ENCODE peak calls at places on chromosomes 7 and 10, in eight cellular contexts. O is nephron progenitor cell, W is right lobe of liver, X is foreskin keratinocyte, Q is IMR-90, U is cardiac fibroblast, E is AG10803, Z is HepG2. F is an unnamed sample.

GRCh38 chr7:106392144-106392543 is 107.4 kb upstream of the NAMPT start:
- DNase-seq in U (no peak), Q (no peak), X (no peak), Z (no peak), W (no peak), O (no peak), E (no peak), F (no peak)

GRCh38 chr7:100389437-100390088 is 16.3 kb downstream of the PILRA start:
- DNase-seq in Z (no peak), W (no peak), E (no peak), O (no peak), U (no peak), X (no peak), Q (no peak), F (no peak)

GRCh38 chr10:125023862-125024495 is 82.1 kb downstream of the ZRANB1 start:
- DNase-seq in Z (no peak), U (no peak), Q (no peak), E (peak; percentile 58), O (no peak), W (peak; percentile 75), X (no peak), F (no peak)

GRCh38 chr7:936131-937054 is 18.1 kb downstream of the ADAP1 start:
- DNase-seq in E (no peak), Q (peak; percentile 28), U (peak; percentile 76), Z (no peak), X (peak; percentile 56), W (no peak), O (no peak), F (peak; percentile 31)

GRCh38 chr10:66218981-66219587 is 706.8 kb upstream of the LRRTM3 start:
- DNase-seq in Z (no peak), U (peak; percentile 3), X (no peak), W (no peak), Q (no peak), O (no peak), E (no peak), F (peak; percentile 56)

GRCh38 chr10:21572578-21572977 is 38.5 kb downstream of the MLLT10 start:
- DNase-seq in Q (peak; percentile 72), W (no peak), X (no peak), U (peak; percentile 73), E (peak; percentile 67), O (no peak), Z (no peak), F (no peak)

GRCh38 chr10:77240042-77240619 is 397.5 kb downstream of the KCNMA1 start:
- DNase-seq in U (no peak), Q (peak; percentile 70), E (no peak), W (no peak), X (no peak), Z (no peak), O (no peak), F (peak; percentile 88)

GRCh38 chr10:70461397-70462348 is 16.9 kb upstream of the PALD1 start:
- DNase-seq in Q (peak; percentile 50), W (peak; percentile 61), O (peak; percentile 58), E (peak; percentile 46), Z (peak; percentile 37), U (peak; percentile 63), X (no peak), F (peak; percentile 89)

GRCh38 chr7:131544449-131545425 is 11.7 kb downstream of the PODXL start:
- DNase-seq in W (no peak), Q (peak; percentile 35), X (no peak), O (peak; percentile 28), E (peak; percentile 58), U (peak; percentile 40), Z (peak; percentile 73), F (peak; percentile 19)

GRCh38 chr10:20289055-20289454 is 472.8 kb downstream of the PLXDC2 start:
- DNase-seq in O (no peak), X (no peak), W (no peak), U (no peak), Z (no peak), E (no peak), Q (no peak), F (no peak)

GRCh38 chr10:17249820-17250219 is 21.8 kb downstream of the VIM start:
- DNase-seq in Z (no peak), U (peak; percentile 54), W (no peak), Q (peak; percentile 34), O (no peak), X (peak; percentile 44), E (peak; percentile 21), F (peak; percentile 46)

GRCh38 chr7:115116773-115117715 is 195.2 kb downstream of the MDFIC start:
- DNase-seq in X (no peak), O (no peak), Z (peak; percentile 22), W (no peak), Q (no peak), U (no peak), E (no peak), F (no peak)

GRCh38 chr7:32496052-32496813 is 944 bp downstream of the AVL9 start:
- DNase-seq in O (no peak), Z (no peak), U (peak; percentile 21), Q (no peak), E (peak; percentile 38), X (peak; percentile 38), W (no peak), F (no peak)

GRCh38 chr10:47008769-47009168 is 97.5 kb downstream of the PTPN20 start:
- DNase-seq in E (peak; percentile 29), O (no peak), Q (no peak), Z (no peak), X (no peak), W (no peak), U (no peak), F (no peak)

GRCh38 chr10:79628083-79628482 is 17.3 kb downstream of the SFTPA1 start:
- DNase-seq in Z (no peak), U (no peak), Q (no peak), W (no peak), O (no peak), X (no peak), E (no peak), F (no peak)

GRCh38 chr10:29714096-29714874 is 79.5 kb upstream of the SVIL start:
- DNase-seq in X (peak; percentile 94), O (no peak), E (peak; percentile 64), U (peak; percentile 92), Q (peak; percentile 93), W (no peak), Z (no peak), F (peak; percentile 80)

GRCh38 chr10:5252177-5253037 is 55.8 kb downstream of the AKR1C4 start:
- DNase-seq in E (no peak), W (no peak), X (peak; percentile 6), O (no peak), Q (peak; percentile 22), U (peak; percentile 72), Z (peak; percentile 18), F (peak; percentile 27)
- TF ChIP-seq CTCF in E (no peak), W (no peak), X (no peak), O (no peak), Q (no peak), U (no peak), Z (peak; percentile 33), F (no peak)

GRCh38 chr7:74625446-74625845 is 32.1 kb upstream of the GTF2I start:
- DNase-seq in O (no peak), X (no peak), Z (peak; percentile 46), W (no peak), Q (peak; percentile 67), U (peak; percentile 76), E (peak; percentile 66), F (peak; percentile 55)
- TF ChIP-seq CTCF in O (no peak), X (peak; percentile 47), Z (peak; percentile 18), W (no peak), Q (peak; percentile 41), U (peak; percentile 19), E (peak; percentile 45), F (peak; percentile 41)

DNA sequence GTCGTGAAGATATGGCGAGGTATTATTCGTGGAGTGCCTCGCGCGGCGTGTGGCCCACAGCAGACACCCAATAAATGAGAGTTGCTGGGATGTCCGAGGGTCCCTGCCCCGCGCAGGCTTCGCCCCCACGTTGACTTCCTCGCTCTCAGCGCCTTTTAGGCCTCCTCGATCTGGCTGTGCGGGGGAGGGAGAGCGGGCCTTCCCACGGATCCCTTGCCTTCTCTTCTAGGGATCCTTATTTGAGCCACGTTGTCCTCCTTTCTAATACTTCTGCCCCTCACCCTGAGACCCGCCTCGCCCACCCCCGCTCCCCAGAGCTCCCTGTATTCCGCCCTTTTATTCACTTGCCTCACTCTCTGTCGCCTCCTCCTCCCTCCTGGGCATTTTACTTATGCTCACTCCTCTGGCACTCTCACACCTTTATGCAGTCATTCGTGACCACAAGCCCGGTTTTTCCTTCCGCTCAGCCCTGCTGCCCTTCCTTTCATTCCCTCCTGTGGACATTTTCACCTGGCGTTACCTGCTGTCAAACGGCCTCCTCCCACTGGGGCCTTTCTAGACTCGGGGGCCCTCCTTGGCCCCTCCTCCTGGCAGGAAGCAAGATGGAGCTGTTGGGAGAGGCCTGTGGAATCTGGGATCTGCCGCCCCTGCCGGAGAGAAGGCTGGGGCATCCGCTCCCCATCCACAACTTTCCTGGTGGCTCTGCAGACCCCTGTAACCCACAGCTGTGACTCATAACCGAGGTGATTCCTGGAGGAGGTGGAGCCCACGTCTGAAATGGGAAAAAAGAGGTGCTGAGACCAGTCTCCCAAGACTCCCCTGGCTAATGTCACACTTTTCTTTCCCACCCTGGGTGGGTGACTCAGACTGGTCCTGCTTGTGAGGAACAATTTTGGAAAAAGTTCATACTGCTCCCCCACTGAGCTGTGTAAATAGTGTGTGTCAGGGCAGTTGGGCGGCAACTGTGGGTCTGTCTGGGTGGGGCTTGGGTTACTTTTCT is 1.0 kb downstream of the VCL start:
- DNase-seq in X (peak; percentile 75), Q (peak; percentile 86), O (peak; percentile 63), W (peak; percentile 58), Z (peak; percentile 27), U (peak; percentile 85), E (peak; percentile 73), F (peak; percentile 100)
- TF ChIP-seq CTCF in X (peak; percentile 59), Q (peak; percentile 55), O (peak; percentile 26), W (peak; percentile 2), Z (peak; percentile 46), U (peak; percentile 49), E (peak; percentile 62), F (peak; percentile 88)

GRCh38 chr7:150967332-150967731 is 10.8 kb downstream of the KCNH2 start:
- DNase-seq in X (no peak), Q (no peak), W (no peak), U (no peak), E (no peak), Z (no peak), O (no peak), F (no peak)

GRCh38 chr7:150965273-150965830 is 12.8 kb downstream of the KCNH2 start:
- DNase-seq in O (no peak), X (no peak), U (no peak), Q (no peak), W (no peak), E (no peak), Z (no peak), F (no peak)

GRCh38 chr7:150964593-150965111 is 13.5 kb downstream of the KCNH2 start:
- DNase-seq in E (no peak), O (no peak), W (peak; percentile 62), U (no peak), X (no peak), Q (no peak), Z (no peak), F (no peak)

GRCh38 chr7:150968056-150968455 is 10.1 kb downstream of the KCNH2 start:
- DNase-seq in Q (no peak), E (peak; percentile 21), W (no peak), X (no peak), U (no peak), Z (no peak), O (no peak), F (no peak)

DNA sequence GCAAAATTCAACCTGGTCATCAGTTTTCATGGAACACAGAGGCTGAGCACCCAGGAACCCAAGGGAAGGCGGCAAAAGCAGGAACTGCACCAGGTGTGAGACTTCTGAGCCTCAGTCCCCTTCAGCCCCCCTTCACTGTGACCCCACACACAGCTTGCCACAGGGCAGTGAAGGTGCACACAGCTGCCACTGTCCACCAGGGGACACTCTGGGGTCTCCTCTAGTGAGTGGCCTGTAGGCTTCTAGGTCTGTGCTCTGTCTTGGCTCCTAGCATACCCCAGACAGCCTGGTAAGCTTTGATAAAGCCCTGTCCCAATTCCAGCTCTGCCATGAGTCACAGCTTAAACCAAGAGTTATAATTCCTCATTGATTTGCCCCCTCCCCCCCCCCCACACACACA is 12.1 kb downstream of the KCNH2 start:
- DNase-seq in W (no peak), X (no peak), Z (peak; percentile 30), Q (no peak), E (no peak), U (no peak), O (no peak), F (no peak)
- TF ChIP-seq CTCF in W (no peak), X (peak; percentile 22), Z (peak; percentile 60), Q (peak; percentile 20), E (no peak), U (no peak), O (peak; percentile 41), F (peak; percentile 39)